ENCODE peak calls at places on chromosomes 4 and X, in nine cellular contexts. E is T47D; U is activated CD4-positive, alpha-beta T cell treated with anti-CD3 and anti-CD28 coated beads, Interleukin-2, amount 50 U/mL, for 1 hour; B is stimulated activated CD4-positive, alpha-beta T cell treated with anti-CD3 and anti-CD28 coated beads, TNF-alpha, amount 100 ng/mL, for 4 hours; D is GM03348; V is GM19239; T is posterior cingulate gyrus; C is foreskin fibroblast; K is mesenchymal stem cell. R is an unnamed sample.

GRCh38 chr4:133148690-133149363 is at the start of gene PCDH10:
- DNase-seq in E (no peak), U (no peak), B (no peak), D (peak), V (no peak), T (peak), C (peak), K (peak), R (peak)

GRCh38 chr4:31601793-31602192 is 881.6 kb downstream of the PCDH7 start:
- DNase-seq in E (no peak), U (no peak), B (no peak), D (no peak), V (no peak), T (no peak), C (no peak), K (no peak), R (no peak)

GRCh38 chr4:74267998-74268606 is 40.2 kb upstream of the EPGN start:
- DNase-seq in E (no peak), U (no peak), B (no peak), D (peak), V (no peak), T (no peak), C (peak), K (peak), R (peak)

GRCh38 chr4:139015948-139016451 is 419 bp downstream of the NOCT start:
- DNase-seq in E (peak), U (peak), B (no peak), D (no peak), V (peak), T (peak), C (peak), K (peak), R (peak)

GRCh38 chr4:80610845-80611244 is 275.3 kb downstream of the CFAP299 start:
- DNase-seq in E (no peak), U (no peak), B (no peak), D (peak), V (no peak), T (no peak), C (peak), K (no peak), R (peak)

GRCh38 chrX:15301924-15302323 is 13.5 kb downstream of the ASB11 start:
- DNase-seq in E (no peak), U (no peak), B (no peak), D (no peak), V (no peak), T (no peak), C (peak), K (peak), R (peak)

GRCh38 chr4:78002260-78002659 is 54.9 kb upstream of the FRAS1 start:
- DNase-seq in E (no peak), U (no peak), B (no peak), D (peak), V (no peak), T (no peak), C (peak), K (no peak), R (peak)

GRCh38 chr4:5809216-5809776 is 83.6 kb downstream of the CRMP1 start:
- DNase-seq in E (no peak), U (no peak), B (no peak), D (no peak), V (no peak), T (no peak), C (peak), K (no peak), R (no peak)

GRCh38 chrX:50779694-50780093 is 34.3 kb downstream of the SHROOM4 start:
- DNase-seq in E (no peak), U (no peak), B (no peak), D (peak), V (no peak), T (no peak), C (no peak), K (no peak), R (peak)

GRCh38 chr4:146255874-146256273 is 41.5 kb downstream of the REELD1 start:
- DNase-seq in E (no peak), U (no peak), B (no peak), D (peak), V (no peak), T (no peak), C (peak), K (peak), R (peak)

GRCh38 chr4:153222790-153223417 is 18.7 kb downstream of the TRIM2 start:
- DNase-seq in E (peak), U (peak), B (no peak), D (peak), V (peak), T (peak), C (peak), K (peak), R (peak)

GRCh38 chrX:154735695-154736393 is 15.0 kb downstream of the GAB3 start:
- DNase-seq in E (no peak), U (no peak), B (no peak), D (peak), V (no peak), T (no peak), C (peak), K (peak), R (peak)

GRCh38 chr4:141416677-141417363 is 196.1 kb downstream of the ZNF330 start:
- DNase-seq in E (no peak), U (no peak), B (no peak), D (no peak), V (no peak), T (no peak), C (peak), K (no peak), R (peak)

GRCh38 chr4:181592221-181592745 is 650.9 kb upstream of the TENM3 start:
- DNase-seq in E (no peak), U (no peak), B (no peak), D (no peak), V (no peak), T (no peak), C (no peak), K (no peak), R (peak)

GRCh38 chrX:31449064-31449463 is 377.2 kb upstream of the FTHL17 start:
- DNase-seq in E (no peak), U (no peak), B (no peak), D (no peak), V (no peak), T (no peak), C (no peak), K (no peak), R (no peak)

GRCh38 chrX:121135488-121136207 is 88.2 kb downstream of the GLUD2 start:
- DNase-seq in E (no peak), U (no peak), B (no peak), D (no peak), V (no peak), T (no peak), C (no peak), K (no peak), R (no peak)

GRCh38 chr4:168978001-168978700 is 31.9 kb downstream of the CBR4 start:
- DNase-seq in E (no peak), U (no peak), B (no peak), D (peak), V (no peak), T (no peak), C (peak), K (peak), R (peak)

GRCh38 chr4:183098080-183098722 is 856 bp upstream of the WWC2 start:
- DNase-seq in E (peak), U (peak), B (peak), D (peak), V (no peak), T (peak), C (peak), K (peak), R (peak)

GRCh38 chrX:146224442-146224841 is 406.8 kb downstream of the SLITRK2 start:
- DNase-seq in E (peak), U (no peak), B (no peak), D (no peak), V (no peak), T (no peak), C (no peak), K (no peak), R (no peak)

GRCh38 chr4:171983935-171984805 is 171.0 kb downstream of the GALNTL6 start:
- DNase-seq in E (no peak), U (no peak), B (no peak), D (no peak), V (no peak), T (no peak), C (no peak), K (no peak), R (no peak)

GRCh38 chr4:87089368-87089767 is 131.1 kb downstream of the KLHL8 start:
- DNase-seq in E (peak), U (no peak), B (no peak), D (no peak), V (no peak), T (no peak), C (no peak), K (no peak), R (no peak)

GRCh38 chr4:28386776-28387175 is 1526.1 kb downstream of the STIM2 start:
- DNase-seq in E (no peak), U (no peak), B (no peak), D (no peak), V (no peak), T (no peak), C (no peak), K (no peak), R (no peak)

GRCh38 chr4:27178066-27178465 is 317.4 kb downstream of the STIM2 start:
- DNase-seq in E (no peak), U (no peak), B (no peak), D (no peak), V (no peak), T (no peak), C (peak), K (no peak), R (peak)

GRCh38 chr4:145887241-145887964 is 51.2 kb downstream of the ZNF827 start:
- DNase-seq in E (no peak), U (no peak), B (no peak), D (peak), V (no peak), T (no peak), C (peak), K (peak), R (peak)

GRCh38 chrX:38036471-38036870 is 30.1 kb downstream of the SYTL5 start:
- DNase-seq in E (no peak), U (no peak), B (no peak), D (no peak), V (no peak), T (no peak), C (peak), K (no peak), R (no peak)

GRCh38 chrX:16466640-16467432 is 183.1 kb upstream of the S100G start:
- DNase-seq in E (no peak), U (no peak), B (no peak), D (peak), V (no peak), T (no peak), C (peak), K (peak), R (peak)

GRCh38 chr4:47553329-47554125 is 68.5 kb downstream of the ATP10D start:
- DNase-seq in E (no peak), U (no peak), B (no peak), D (no peak), V (no peak), T (no peak), C (no peak), K (no peak), R (no peak)

GRCh38 chrX:140360284-140360683 is 144.6 kb downstream of the SOX3 start:
- DNase-seq in E (no peak), U (no peak), B (no peak), D (no peak), V (no peak), T (no peak), C (no peak), K (no peak), R (no peak)

GRCh38 chr4:130257271-130257670 is 1161.3 kb downstream of the C4orf33 start:
- DNase-seq in E (no peak), U (no peak), B (no peak), D (no peak), V (no peak), T (no peak), C (peak), K (peak), R (peak)

GRCh38 chr4:168835880-168836454 is 174.1 kb downstream of the CBR4 start:
- DNase-seq in E (peak), U (no peak), B (no peak), D (no peak), V (no peak), T (no peak), C (no peak), K (no peak), R (no peak)

GRCh38 chr4:10891866-10892265 is 207.3 kb upstream of the CLNK start:
- DNase-seq in E (no peak), U (no peak), B (no peak), D (no peak), V (no peak), T (no peak), C (no peak), K (no peak), R (no peak)

GRCh38 chrX:9503261-9503660 is 38.4 kb downstream of the TBL1X start:
- DNase-seq in E (no peak), U (no peak), B (no peak), D (no peak), V (no peak), T (no peak), C (no peak), K (no peak), R (no peak)

GRCh38 chrX:74232859-74233258 is 71.1 kb upstream of the ZCCHC13 start:
- DNase-seq in E (peak), U (no peak), B (no peak), D (no peak), V (no peak), T (no peak), C (peak), K (peak), R (peak)

GRCh38 chrX:41718481-41719245 is 5.3 kb upstream of the GPR82 start:
- DNase-seq in E (no peak), U (no peak), B (no peak), D (no peak), V (no peak), T (no peak), C (no peak), K (no peak), R (no peak)

GRCh38 chr4:114636192-114636935 is 37.8 kb downstream of the UGT8 start:
- DNase-seq in E (no peak), U (no peak), B (no peak), D (no peak), V (no peak), T (peak), C (no peak), K (no peak), R (no peak)

GRCh38 chr4:102684605-102685052 is 76.1 kb downstream of the MANBA start:
- DNase-seq in E (no peak), U (no peak), B (no peak), D (peak), V (no peak), T (no peak), C (peak), K (peak), R (peak)

GRCh38 chrX:97882306-97882705 is 998.6 kb downstream of the RPA4 start:
- DNase-seq in E (no peak), U (no peak), B (no peak), D (no peak), V (no peak), T (no peak), C (peak), K (no peak), R (no peak)

GRCh38 chrX:148146121-148146520 is 165.0 kb downstream of the FMR1NB start:
- DNase-seq in E (no peak), U (no peak), B (no peak), D (no peak), V (no peak), T (no peak), C (no peak), K (no peak), R (no peak)

GRCh38 chr4:69881173-69881773 is 21.3 kb upstream of the SULT1E1 start:
- DNase-seq in E (peak), U (peak), B (no peak), D (peak), V (peak), T (peak), C (peak), K (peak), R (peak)

GRCh38 chr4:76209876-76210275 is 3.7 kb downstream of the SCARB2 start:
- DNase-seq in E (no peak), U (no peak), B (no peak), D (no peak), V (no peak), T (no peak), C (no peak), K (no peak), R (no peak)